ENCODE peak calls at places on chromosome 14, in seven cellular contexts. T is H4; D is LHCN-M2; P is activated CD8-positive, alpha-beta memory T cell treated with anti-CD3 and anti-CD28 coated beads for 4 hours; I is kidney tubule cell; B is posterior cingulate gyrus; E is stimulated activated CD8-positive, alpha-beta memory T cell treated with anti-CD3 and anti-CD28 coated beads, Interleukin-4, amount 100 ng/mL, for 24 hours. A is an unnamed sample.

GRCh38 chr14:63632932-63633514 is 8.6 kb downstream of the WDR89 start:
- DNase-seq in T (peak), D (peak), P (no peak), I (peak), B (no peak), E (no peak), A (peak)

GRCh38 chr14:87745507-87746118 is 247.4 kb downstream of the GALC start:
- DNase-seq in T (peak), D (no peak), P (no peak), I (peak), B (no peak), E (no peak), A (no peak)

GRCh38 chr14:51304956-51305355 is 64.9 kb downstream of the TMX1 start:
- DNase-seq in T (peak), D (peak), P (no peak), I (peak), B (no peak), E (no peak), A (peak)

GRCh38 chr14:91271639-91272038 is 27.1 kb upstream of the GPR68 start:
- DNase-seq in T (no peak), D (no peak), P (no peak), I (no peak), B (peak), E (no peak), A (no peak)

GRCh38 chr14:73833530-73834257 is 17.9 kb upstream of the PTGR2 start:
- DNase-seq in T (peak), D (no peak), P (no peak), I (peak), B (peak), E (no peak), A (no peak)

GRCh38 chr14:20440882-20441281 is 4.9 kb upstream of the KLHL33 start:
- DNase-seq in T (no peak), D (no peak), P (no peak), I (no peak), B (no peak), E (no peak), A (no peak)

GRCh38 chr14:61524211-61524806 is 171.0 kb upstream of the HIF1A start:
- DNase-seq in T (peak), D (peak), P (no peak), I (peak), B (no peak), E (no peak), A (peak)

GRCh38 chr14:68668028-68668427 is 124.8 kb downstream of the ZFP36L1 start:
- DNase-seq in T (no peak), D (no peak), P (no peak), I (no peak), B (no peak), E (no peak), A (no peak)

GRCh38 chr14:75711796-75712211 is 50.8 kb downstream of the TTLL5 start:
- DNase-seq in T (peak), D (peak), P (no peak), I (peak), B (peak), E (no peak), A (peak)

GRCh38 chr14:69484444-69485113 is at the start of gene PLEKHD1:
- DNase-seq in T (no peak), D (no peak), P (no peak), I (peak), B (peak), E (no peak), A (no peak)

GRCh38 chr14:57560681-57561080 is 67.0 kb upstream of the CCDC198 start:
- DNase-seq in T (no peak), D (no peak), P (no peak), I (peak), B (no peak), E (no peak), A (no peak)

GRCh38 chr14:77103954-77104353 is 5.9 kb downstream of the CIPC start:
- DNase-seq in T (no peak), D (no peak), P (no peak), I (no peak), B (no peak), E (no peak), A (no peak)

GRCh38 chr14:31070431-31070830 is 44.3 kb upstream of the STRN3 start:
- DNase-seq in T (peak), D (peak), P (no peak), I (peak), B (no peak), E (no peak), A (peak)

GRCh38 chr14:99425272-99425681 is 55.4 kb downstream of the SETD3 start:
- DNase-seq in T (no peak), D (no peak), P (no peak), I (peak), B (no peak), E (no peak), A (no peak)

GRCh38 chr14:58848365-58848764 is 210.6 kb downstream of the DACT1 start:
- DNase-seq in T (no peak), D (no peak), P (no peak), I (no peak), B (no peak), E (no peak), A (no peak)

GRCh38 chr14:39440975-39441374 is 8.7 kb upstream of the FBXO33 start:
- DNase-seq in T (no peak), D (no peak), P (no peak), I (no peak), B (no peak), E (no peak), A (no peak)

GRCh38 chr14:52879958-52880357 is 70.9 kb downstream of the FERMT2 start:
- DNase-seq in T (peak), D (peak), P (no peak), I (peak), B (no peak), E (no peak), A (peak)

GRCh38 chr14:91244501-91244901 is at the start of gene GPR68:
- DNase-seq in T (peak), D (peak), P (no peak), I (peak), B (peak), E (no peak), A (peak)

GRCh38 chr14:27338012-27338411 is 740.2 kb upstream of the NOVA1 start:
- DNase-seq in T (no peak), D (no peak), P (no peak), I (no peak), B (no peak), E (no peak), A (no peak)

GRCh38 chr14:20247651-20248246 is 8.7 kb downstream of the OR11H4 start:
- DNase-seq in T (peak), D (no peak), P (no peak), I (peak), B (no peak), E (no peak), A (no peak)

GRCh38 chr14:68284834-68285233 is 465.3 kb downstream of the RAD51B start:
- DNase-seq in T (no peak), D (no peak), P (no peak), I (peak), B (no peak), E (no peak), A (no peak)

A was measured in HCEC 1CT.